ENCODE peak calls at places on chromosomes 13 and 19, in seven cellular contexts. P is thoracic aorta, N is lower leg skin, H is left lung, Z is endothelial cell, Y is foreskin fibroblast, C is tibial nerve. T is an unnamed sample.

GRCh38 chr13:40389081-40389641 is 277.3 kb downstream of the FOXO1 start:
- DNase-seq in P (no peak), N (no peak), H (no peak), Z (no peak), Y (no peak), C (no peak), T (no peak)

GRCh38 chr13:20512042-20512683 is 13.5 kb downstream of the CRYL1 start:
- DNase-seq in P (no peak), N (no peak), H (no peak), Z (peak; percentile 40), Y (no peak), C (no peak), T (no peak)

GRCh38 chr19:53532362-53532761 is 5.6 kb upstream of the ZNF331 start:
- DNase-seq in P (no peak), N (no peak), H (no peak), Z (no peak), Y (no peak), C (no peak), T (no peak)

GRCh38 chr19:17575871-17576757 is 20.7 kb downstream of the COLGALT1 start:
- DNase-seq in P (no peak), N (no peak), H (no peak), Z (no peak), Y (no peak), C (no peak), T (no peak)

GRCh38 chr13:78247362-78247761 is 328.7 kb upstream of the EDNRB start:
- DNase-seq in P (no peak), N (no peak), H (no peak), Z (no peak), Y (no peak), C (no peak), T (no peak)

GRCh38 chr19:28296506-28296905 is 916.4 kb downstream of the UQCRFS1 start:
- DNase-seq in P (no peak), N (no peak), H (no peak), Z (no peak), Y (peak; percentile 55), C (no peak), T (no peak)

GRCh38 chr19:41478875-41479756 is 36.2 kb downstream of the ERICH4 start:
- DNase-seq in P (no peak), N (no peak), H (no peak), Z (peak; percentile 6), Y (no peak), C (no peak), T (no peak)

GRCh38 chr19:48565090-48565489 is 13.1 kb downstream of the SULT2B1 start:
- DNase-seq in P (no peak), N (no peak), H (no peak), Z (no peak), Y (peak; percentile 55), C (no peak), T (no peak)

GRCh38 chr13:32314271-32314967 is 744 bp downstream of the ZAR1L start:
- DNase-seq in P (no peak), N (no peak), H (peak; percentile 74), Z (no peak), Y (no peak), C (peak; percentile 23), T (peak; percentile 75)

GRCh38 chr13:101624210-101624922 is 171.9 kb downstream of the ITGBL1 start:
- DNase-seq in P (no peak), N (no peak), H (no peak), Z (peak; percentile 15), Y (no peak), C (no peak), T (no peak)

GRCh38 chr13:48125794-48126228 is 30.9 kb upstream of the MED4 start:
- DNase-seq in P (no peak), N (no peak), H (no peak), Z (no peak), Y (peak; percentile 5), C (no peak), T (no peak)

GRCh38 chr13:77697208-77698103 is at the start of gene SLAIN1:
- DNase-seq in P (peak; percentile 21), N (peak; percentile 91), H (peak; percentile 81), Z (peak; percentile 85), Y (peak; percentile 2), C (peak; percentile 41), T (peak; percentile 51)

GRCh38 chr19:35525873-35526272 is 2.2 kb downstream of the SBSN start:
- DNase-seq in P (no peak), N (no peak), H (no peak), Z (no peak), Y (no peak), C (no peak), T (no peak)

GRCh38 chr19:35363001-35363590 is 4.8 kb downstream of the FFAR3 start:
- DNase-seq in P (no peak), N (peak; percentile 77), H (no peak), Z (no peak), Y (no peak), C (no peak), T (no peak)

GRCh38 chr13:98445340-98446233 is 131.3 kb downstream of the STK24 start:
- DNase-seq in P (no peak), N (peak; percentile 96), H (peak; percentile 52), Z (peak; percentile 78), Y (peak; percentile 47), C (peak; percentile 60), T (peak; percentile 71)

GRCh38 chr19:30249911-30250310 is 122.3 kb upstream of the ZNF536 start:
- DNase-seq in P (no peak), N (peak; percentile 9), H (no peak), Z (no peak), Y (no peak), C (no peak), T (no peak)

GRCh38 chr13:109162248-109163051 is 533.0 kb downstream of the MYO16 start:
- DNase-seq in P (no peak), N (no peak), H (no peak), Z (no peak), Y (no peak), C (no peak), T (peak; percentile 79)

GRCh38 chr19:31418692-31419430 is 69.6 kb upstream of the TSHZ3 start:
- DNase-seq in P (no peak), N (no peak), H (no peak), Z (no peak), Y (no peak), C (no peak), T (no peak)

GRCh38 chr13:72259528-72259927 is 392.5 kb upstream of the DACH1 start:
- DNase-seq in P (no peak), N (no peak), H (no peak), Z (no peak), Y (no peak), C (no peak), T (no peak)

GRCh38 chr13:113544071-113544891 is 40.3 kb upstream of the TFDP1 start:
- DNase-seq in P (no peak), N (peak; percentile 66), H (peak; percentile 18), Z (no peak), Y (no peak), C (no peak), T (no peak)

GRCh38 chr13:66518068-66518467 is 712.1 kb downstream of the PCDH9 start:
- DNase-seq in P (no peak), N (no peak), H (no peak), Z (no peak), Y (no peak), C (no peak), T (no peak)

GRCh38 chr13:20128459-20128927 is 32.4 kb downstream of the GJA3 start:
- DNase-seq in P (no peak), N (peak; percentile 85), H (no peak), Z (no peak), Y (no peak), C (no peak), T (no peak)

GRCh38 chr19:29375429-29376093 is 150.2 kb upstream of the VSTM2B start:
- DNase-seq in P (no peak), N (peak; percentile 54), H (no peak), Z (no peak), Y (no peak), C (no peak), T (no peak)

GRCh38 chr13:109859216-109859835 is 72.9 kb upstream of the IRS2 start:
- DNase-seq in P (no peak), N (no peak), H (no peak), Z (no peak), Y (no peak), C (no peak), T (no peak)

GRCh38 chr13:23615677-23616076 is 45.5 kb downstream of the TNFRSF19 start:
- DNase-seq in P (no peak), N (no peak), H (no peak), Z (no peak), Y (no peak), C (no peak), T (no peak)

GRCh38 chr19:14473915-14474578 is 1.1 kb downstream of the PTGER1 start:
- DNase-seq in P (no peak), N (no peak), H (no peak), Z (no peak), Y (no peak), C (no peak), T (no peak)

GRCh38 chr13:28620011-28620830 is 38.7 kb upstream of the POMP start:
- DNase-seq in P (no peak), N (no peak), H (no peak), Z (no peak), Y (no peak), C (no peak), T (no peak)
- TF ChIP-seq CTCF in P (no peak), N (no peak), H (no peak), Z (no peak), Y (no peak), C (no peak), T (no peak)

GRCh38 chr19:23914402-23915286 is at the start of gene ZNF726:
- DNase-seq in P (peak; percentile 26), N (peak; percentile 97), H (peak; percentile 91), Z (peak; percentile 69), Y (peak; percentile 89), C (peak; percentile 71), T (peak; percentile 77)
- TF ChIP-seq CTCF in P (no peak), N (no peak), H (no peak), Z (no peak), Y (no peak), C (no peak), T (no peak)

GRCh38 chr13:104253063-104253680 is 1187.0 kb upstream of the SLC10A2 start:
- DNase-seq in P (no peak), N (no peak), H (no peak), Z (no peak), Y (no peak), C (no peak), T (no peak)
- TF ChIP-seq CTCF in P (no peak), N (no peak), H (no peak), Z (no peak), Y (no peak), C (no peak), T (no peak)

GRCh38 chr19:3609779-3610719 is 3.4 kb upstream of the TBXA2R start:
- DNase-seq in P (no peak), N (no peak), H (no peak), Z (no peak), Y (no peak), C (no peak), T (no peak)

GRCh38 chr19:3607398-3608078 is 863 bp upstream of the TBXA2R start:
- DNase-seq in P (no peak), N (no peak), H (peak; percentile 53), Z (no peak), Y (no peak), C (no peak), T (no peak)

GRCh38 chr19:3608750-3609322 is 2.2 kb upstream of the TBXA2R start:
- DNase-seq in P (no peak), N (no peak), H (no peak), Z (no peak), Y (no peak), C (no peak), T (no peak)

GRCh38 chr19:3606690-3607289 is at the start of gene TBXA2R:
- DNase-seq in P (peak; percentile 52), N (peak; percentile 93), H (peak; percentile 72), Z (peak; percentile 42), Y (peak; percentile 50), C (peak; percentile 78), T (no peak)

GRCh38 chr19:3608079-3608641 is 1.5 kb upstream of the TBXA2R start:
- DNase-seq in P (no peak), N (no peak), H (no peak), Z (no peak), Y (no peak), C (no peak), T (no peak)
- TF ChIP-seq CTCF in P (no peak), N (no peak), H (no peak), Z (no peak), Y (no peak), C (no peak), T (no peak)